ENCODE peak calls at places on chromosomes 5 and 9, in five cellular contexts. B is IMR-90, G is heart right ventricle, X is Panc1, W is HepG2. M is an unnamed sample. For H3K9me3 and H3K36me3, the result is how much of the 10 kb centered on the place peaks cover.

GRCh38 chr9:112261133-112261532 is 72.3 kb downstream of the PTBP3 start:
- ATAC-seq in B (peak), G (no peak), X (no peak), W (no peak), M (no peak)

GRCh38 chr5:93622240-93622885 is 39.3 kb downstream of the NR2F1 start:
- ATAC-seq in B (no peak), G (peak), X (no peak), W (peak), M (peak)

GRCh38 chr5:75059887-75060286 is 7.5 kb upstream of the GCNT4 start:
- ATAC-seq in B (no peak), G (no peak), X (no peak), W (no peak), M (no peak)

GRCh38 chr5:173733065-173733824 is 116.8 kb upstream of the BOD1 start:
- ATAC-seq in B (no peak), G (no peak), X (no peak), W (no peak), M (no peak)

GRCh38 chr5:59287361-59287760 is 606.2 kb downstream of the PDE4D start:
- ATAC-seq in B (no peak), G (no peak), X (no peak), W (no peak), M (no peak)

GRCh38 chr9:4842734-4843133 is 50.0 kb downstream of the RCL1 start:
- ATAC-seq in B (peak), G (no peak), X (no peak), W (no peak), M (no peak)

GRCh38 chr5:157562111-157562581 is 13.4 kb downstream of the ADAM19 start:
- ATAC-seq in B (no peak), G (peak), X (no peak), W (no peak), M (peak)

GRCh38 chr5:76458492-76458863 is 55.4 kb downstream of the IQGAP2 start:
- ATAC-seq in B (no peak), G (no peak), X (no peak), W (peak), M (no peak)

GRCh38 chr5:154780128-154780527 is 25.0 kb downstream of the LARP1 start:
- ATAC-seq in B (no peak), G (no peak), X (no peak), W (no peak), M (no peak)

GRCh38 chr9:133712221-133713100 is 25.7 kb downstream of the SARDH start:
- ATAC-seq in B (no peak), G (no peak), X (no peak), W (no peak), M (no peak)

DNA sequence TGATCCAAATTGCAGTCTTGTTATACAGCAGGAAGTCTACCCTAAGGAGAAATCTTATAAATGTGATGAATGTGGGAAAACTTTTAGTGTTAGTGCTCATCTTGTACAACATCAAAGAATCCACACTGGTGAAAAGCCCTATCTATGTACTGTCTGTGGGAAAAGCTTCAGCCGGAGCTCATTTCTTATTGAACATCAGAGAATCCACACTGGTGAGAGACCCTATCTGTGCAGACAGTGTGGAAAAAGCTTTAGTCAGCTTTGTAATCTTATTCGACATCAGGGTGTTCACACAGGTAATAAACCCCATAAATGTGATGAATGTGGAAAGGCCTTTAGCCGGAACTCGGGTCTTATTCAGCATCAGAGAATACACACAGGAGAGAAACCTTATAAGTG is 10.4 kb downstream of the ZNF189 start:
- ATAC-seq in B (no peak), G (no peak), X (no peak), W (no peak), M (no peak)
- H3K9me3 ChIP-seq in B (half or more), G (half or more), X (half or more), W (under half), M (under half)

GRCh38 chr5:150384701-150385100 is 27.2 kb downstream of the TCOF1 start:
- ATAC-seq in B (no peak), G (no peak), X (no peak), W (no peak), M (no peak)

GRCh38 chr5:150391064-150391834 is 21.5 kb downstream of the CD74 start:
- ATAC-seq in B (no peak), G (no peak), X (no peak), W (no peak), M (no peak)

GRCh38 chr5:150389759-150390256 is 22.9 kb downstream of the CD74 start:
- ATAC-seq in B (no peak), G (no peak), X (no peak), W (peak), M (no peak)

GRCh38 chr5:150386024-150386855 is 26.5 kb downstream of the CD74 start:
- ATAC-seq in B (no peak), G (no peak), X (no peak), W (no peak), M (no peak)
- H3K36me3 ChIP-seq in B (half or more), G (half or more), X (under half), W (under half), M (under half)

GRCh38 chr5:77629553-77630245 is 8.8 kb downstream of the OTP start:
- ATAC-seq in B (no peak), G (no peak), X (peak), W (no peak), M (no peak)
- H3K9me3 ChIP-seq in B (under half), G (under half), X (under half), W (under half), M (under half)

GRCh38 chr5:146296245-146296644 is 42.4 kb upstream of the POU4F3 start:
- ATAC-seq in B (no peak), G (no peak), X (no peak), W (no peak), M (no peak)
- H3K36me3 ChIP-seq in B (under half), G (under half), X (under half), W (under half), M (under half)

DNA sequence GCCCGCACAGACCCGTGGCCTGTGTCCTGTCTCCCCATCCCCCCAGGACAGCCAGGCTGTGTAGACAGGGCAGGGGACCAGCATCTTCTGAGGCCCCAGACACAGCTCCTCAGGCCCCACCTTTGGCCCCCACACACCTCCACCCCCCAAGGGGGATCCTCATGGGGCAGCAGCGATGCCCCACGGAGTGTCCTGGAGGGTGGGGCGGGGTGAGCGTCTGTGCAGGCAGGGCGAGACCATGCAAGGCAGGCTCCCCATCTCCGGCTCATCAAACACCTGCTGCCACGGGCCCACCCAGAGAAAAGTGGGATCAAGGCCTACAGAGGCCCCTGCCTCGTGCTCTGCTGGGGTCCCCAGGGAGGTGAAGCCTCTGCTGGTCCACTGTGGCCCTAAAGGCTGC is 118.7 kb upstream of the FOXD4L5 start:
- ATAC-seq in B (no peak), G (no peak), X (no peak), W (no peak), M (no peak)
- H3K9me3 ChIP-seq in B (under half), G (under half), X (under half), W (under half), M (under half)